ENCODE peak calls at places on chromosomes 16 and 17, in four cellular contexts. P, D, R and X are unnamed samples.

GRCh38 chr16:48164907-48165715 is 9.3 kb upstream of the ABCC12 start:
- DNase-seq in R (peak), P (peak), D (peak), X (peak)

GRCh38 chr17:29091591-29092291 is 48.8 kb downstream of the PIPOX start:
- DNase-seq in D (no peak), R (no peak), P (peak), X (no peak)

GRCh38 chr16:11359370-11359769 is 14.1 kb downstream of the RMI2 start:
- DNase-seq in D (no peak), R (no peak), P (peak), X (no peak)

GRCh38 chr17:43547659-43548256 is 1.6 kb upstream of the ETV4 start:
- DNase-seq in R (no peak), D (no peak), P (no peak), X (no peak)

GRCh38 chr16:89563639-89564392 is 3.3 kb downstream of the RPL13 start:
- DNase-seq in P (no peak), D (no peak), R (no peak), X (peak)

GRCh38 chr17:45794840-45795239 is 10.7 kb downstream of the CRHR1 start:
- DNase-seq in R (no peak), D (no peak), P (no peak), X (no peak)

GRCh38 chr16:67936876-67937605 is 391 bp upstream of the PSMB10 start:
- DNase-seq in P (no peak), R (no peak), D (peak), X (peak)

GRCh38 chr16:14399397-14400284 is 230.4 kb downstream of the PARN start:
- DNase-seq in R (no peak), D (peak), P (no peak), X (peak)

GRCh38 chr17:45918241-45918745 is 23.9 kb downstream of the MAPT start:
- DNase-seq in D (no peak), P (no peak), R (no peak), X (no peak)

GRCh38 chr17:40922239-40922638 is 15.2 kb downstream of the KRT23 start:
- DNase-seq in R (no peak), D (no peak), P (no peak), X (no peak)

GRCh38 chr17:41049110-41049509 is 2.0 kb upstream of the KRTAP2-1 start:
- DNase-seq in P (no peak), D (peak), R (no peak), X (peak)

GRCh38 chr16:67019171-67019570 is 9.8 kb upstream of the CBFB start:
- DNase-seq in R (no peak), P (no peak), D (no peak), X (no peak)

GRCh38 chr16:19346335-19346922 is 60.9 kb downstream of the CLEC19A start:
- DNase-seq in D (no peak), P (no peak), R (no peak), X (no peak)

GRCh38 chr17:20009302-20010098 is at the start of gene SPECC1:
- DNase-seq in D (no peak), R (peak), P (peak), X (peak)